ENCODE peak calls at places on chromosome 3, in four cellular contexts. W is activated T-helper 1 cell treated with anti-CD3 and anti-CD28 coated beads, Interleukin-12 subunit alpha, Interleukin-12 subunit beta, Interleukin-2, Interleukin-4 antibody, amounts not matched to agents 30 ng/mL and 10 ng/mL and 1 ng/mL, durations not matched to agents 14 hours and 24 hours and 36 hours; U is lower leg skin; M is Daoy. Y is an unnamed sample.
A peak's percentile ranks its signal among the peaks of the same experiment; 100 is the strongest.

GRCh38 chr3:133591271-133591742 is 17.8 kb downstream of the CDV3 start:
- DNase-seq in W (no peak), M (peak; percentile 32), U (no peak), Y (no peak)

GRCh38 chr3:188486126-188486525 is 332.2 kb downstream of the LPP start:
- DNase-seq in U (no peak), M (peak; percentile 7), W (no peak), Y (no peak)

GRCh38 chr3:138406606-138407005 is 27.8 kb upstream of the ESYT3 start:
- DNase-seq in W (no peak), M (no peak), U (no peak), Y (no peak)

GRCh38 chr3:126315083-126315658 is 42.0 kb downstream of the KLF15 start:
- DNase-seq in M (no peak), U (peak; percentile 31), W (no peak), Y (no peak)

GRCh38 chr3:135503429-135504083 is 462.0 kb upstream of the PPP2R3A start:
- DNase-seq in M (peak; percentile 73), W (no peak), U (no peak), Y (peak; percentile 51)

GRCh38 chr3:154795582-154795981 is 284.5 kb upstream of the MME start:
- DNase-seq in W (no peak), U (no peak), M (no peak), Y (peak; percentile 24)

GRCh38 chr3:57268416-57268815 is 24.1 kb downstream of the ASB14 start:
- DNase-seq in W (no peak), M (no peak), U (no peak), Y (no peak)

GRCh38 chr3:20141841-20142240 is 44.2 kb downstream of the SGO1 start:
- DNase-seq in U (no peak), M (no peak), W (no peak), Y (peak; percentile 90)

GRCh38 chr3:62863648-62864047 is 11.6 kb downstream of the CADPS start:
- DNase-seq in M (no peak), W (no peak), U (no peak), Y (no peak)

GRCh38 chr3:72129384-72130094 is 344.6 kb upstream of the PROK2 start:
- DNase-seq in U (no peak), W (no peak), M (no peak), Y (no peak)

GRCh38 chr3:157081681-157082210 is 78.2 kb downstream of the CCNL1 start:
- DNase-seq in W (peak; percentile 73), U (peak; percentile 98), M (peak; percentile 98), Y (peak; percentile 91)

GRCh38 chr3:187935623-187936156 is 190.4 kb upstream of the BCL6 start:
- DNase-seq in U (no peak), M (peak; percentile 15), W (no peak), Y (no peak)

GRCh38 chr3:33075996-33076395 is 20.9 kb downstream of the GLB1 start:
- DNase-seq in M (no peak), U (no peak), W (no peak), Y (no peak)